ENCODE peak calls at places on chromosomes 5 and 9, in ten cellular contexts. M is body of pancreas; L is heart left ventricle; A is right cardiac atrium; Q is esophagus squamous epithelium; S is CD8-positive, alpha-beta T cell; O is fibroblast of lung; H is A673; Y is cardiac muscle cell; T is tibial artery. F is an unnamed sample.

GRCh38 chr9:125789196-125789595 is 42.0 kb downstream of the PBX3 start:
- DNase-seq in M (no peak), A (no peak), S (no peak), H (no peak), Q (no peak), Y (no peak), O (no peak), L (no peak), T (no peak), F (no peak)

GRCh38 chr5:146188358-146188757 is 5.9 kb upstream of the LARS1 start:
- DNase-seq in L (no peak), T (no peak), A (no peak), S (no peak), H (no peak), M (no peak), Q (no peak), Y (no peak), O (peak; percentile 80), F (no peak)

GRCh38 chr5:137486707-137487106 is 12.4 kb downstream of the SPOCK1 start:
- DNase-seq in S (no peak), M (no peak), A (peak; percentile 75), L (peak; percentile 71), Q (no peak), H (no peak), T (peak; percentile 75), Y (no peak), O (peak; percentile 98), F (no peak)

GRCh38 chr9:118829334-118829733 is 539.9 kb downstream of the BRINP1 start:
- DNase-seq in A (no peak), Y (peak; percentile 41), Q (no peak), S (no peak), T (no peak), H (no peak), L (no peak), O (peak; percentile 14), M (no peak), F (no peak)

GRCh38 chr9:133303266-133304157 is 28.5 kb upstream of the ABO start:
- DNase-seq in Y (no peak), T (no peak), Q (no peak), A (no peak), M (no peak), H (no peak), L (no peak), S (no peak), O (no peak), F (no peak)

GRCh38 chr9:70262948-70263347 is 4.2 kb downstream of the SMC5 start:
- DNase-seq in H (no peak), O (peak; percentile 10), A (no peak), M (no peak), Y (no peak), S (no peak), T (no peak), Q (no peak), L (no peak), F (no peak)

GRCh38 chr5:160021818-160022446 is 13.0 kb downstream of the TTC1 start:
- DNase-seq in S (peak; percentile 46), T (no peak), H (peak; percentile 74), Y (peak; percentile 74), Q (no peak), L (no peak), M (peak; percentile 50), O (peak; percentile 47), A (no peak), F (peak; percentile 65)

GRCh38 chr5:122142480-122142879 is 13.1 kb downstream of the ZNF474 start:
- DNase-seq in M (no peak), A (no peak), S (no peak), Y (no peak), Q (no peak), L (no peak), T (no peak), H (no peak), O (peak; percentile 94), F (no peak)

GRCh38 chr9:124215956-124216355 is 41.8 kb upstream of the NEK6 start:
- DNase-seq in Y (no peak), T (peak; percentile 35), Q (no peak), M (no peak), S (no peak), A (no peak), O (no peak), H (no peak), L (no peak), F (no peak)

GRCh38 chr5:96823900-96824351 is 16.2 kb upstream of the ERAP1 start:
- DNase-seq in M (no peak), Q (no peak), T (no peak), H (no peak), Y (no peak), A (no peak), O (peak; percentile 91), L (no peak), S (no peak), F (no peak)

GRCh38 chr5:111697215-111697614 is 59.8 kb downstream of the NREP start:
- DNase-seq in H (peak; percentile 41), O (peak; percentile 45), Y (peak; percentile 80), Q (no peak), S (no peak), M (no peak), L (no peak), A (no peak), T (no peak), F (peak; percentile 15)

GRCh38 chr5:124746916-124747769 is 704 bp upstream of the ZNF608 start:
- DNase-seq in L (peak; percentile 80), O (peak; percentile 93), S (no peak), Y (peak; percentile 96), T (peak; percentile 89), H (peak; percentile 84), Q (peak; percentile 28), M (peak; percentile 88), A (peak; percentile 90), F (peak; percentile 90)

GRCh38 chr9:34375901-34376595 is 650 bp downstream of the MYORG start:
- DNase-seq in M (peak; percentile 76), A (peak; percentile 80), Q (no peak), L (peak; percentile 68), H (peak; percentile 37), T (no peak), O (peak; percentile 38), S (peak; percentile 55), Y (peak; percentile 44), F (peak; percentile 55)
- H3K27ac ChIP-seq in M (peak overlapping the region; percentile 80), A (peak overlapping the region; percentile 28), Q (peak overlapping the region; percentile 85), L (peak overlapping the region; percentile 78), H (peak overlapping the region; percentile 60), T (peak overlapping the region; percentile 62), O (no peak overlapping the region), S (peak overlapping the region; percentile 9), Y (no peak overlapping the region), F (peak overlapping the region; percentile 69)

DNA sequence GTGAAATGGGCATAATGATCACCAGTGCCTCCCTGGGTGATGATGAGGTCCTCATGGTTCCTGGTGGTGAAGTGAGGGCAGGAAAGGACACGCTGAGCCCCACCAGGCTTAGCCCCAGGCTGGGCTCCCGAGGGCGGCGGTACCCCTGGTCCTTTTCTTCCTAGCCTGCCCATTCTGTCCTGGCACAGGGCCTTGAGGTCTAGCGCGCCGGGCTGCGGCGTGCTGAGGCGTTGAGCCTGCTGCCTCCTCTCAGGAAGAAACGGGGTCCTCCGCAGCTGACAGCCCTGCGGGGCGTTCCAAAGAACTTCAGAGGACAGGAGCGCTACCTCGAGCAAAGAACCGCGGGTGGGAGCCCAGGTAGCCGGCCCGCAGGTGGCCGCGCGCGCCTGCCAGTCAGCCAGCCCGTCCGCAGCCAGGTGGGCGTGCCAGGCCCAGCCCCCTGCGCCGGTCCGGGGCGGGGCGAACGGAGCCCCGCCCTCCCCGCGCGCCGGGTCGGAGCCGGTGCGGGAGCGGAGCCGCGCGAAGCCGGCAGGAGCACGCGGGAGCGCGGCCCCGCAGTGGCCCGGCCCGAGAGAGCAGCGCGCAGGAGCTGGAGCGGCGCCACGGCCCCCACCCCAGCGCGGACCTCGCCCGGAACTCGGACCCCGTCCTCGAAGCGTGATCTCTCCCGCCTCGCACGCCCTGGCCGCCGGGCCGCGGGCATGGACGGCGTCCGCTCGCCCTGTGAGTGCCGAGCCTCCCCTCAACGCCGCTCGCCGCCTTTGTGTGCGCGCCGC is at the start of gene WNK2:
- DNase-seq in Y (peak; percentile 67), T (no peak), S (peak; percentile 22), M (peak; percentile 73), A (peak; percentile 72), L (no peak), Q (no peak), O (no peak), H (peak; percentile 33), F (peak; percentile 47)
- H3K4me3 ChIP-seq in Y (peak within 1 kb of the TSS; percentile 51), T (peak within 1 kb of the TSS; percentile 50), S (peak within 1 kb of the TSS; percentile 52), M (no peak within 1 kb of the TSS), A (peak within 1 kb of the TSS; percentile 45), L (peak within 1 kb of the TSS; percentile 67), Q (peak within 1 kb of the TSS; percentile 78), O (no peak within 1 kb of the TSS), H (peak within 1 kb of the TSS; percentile 53), F (peak within 1 kb of the TSS; percentile 63)

DNA sequence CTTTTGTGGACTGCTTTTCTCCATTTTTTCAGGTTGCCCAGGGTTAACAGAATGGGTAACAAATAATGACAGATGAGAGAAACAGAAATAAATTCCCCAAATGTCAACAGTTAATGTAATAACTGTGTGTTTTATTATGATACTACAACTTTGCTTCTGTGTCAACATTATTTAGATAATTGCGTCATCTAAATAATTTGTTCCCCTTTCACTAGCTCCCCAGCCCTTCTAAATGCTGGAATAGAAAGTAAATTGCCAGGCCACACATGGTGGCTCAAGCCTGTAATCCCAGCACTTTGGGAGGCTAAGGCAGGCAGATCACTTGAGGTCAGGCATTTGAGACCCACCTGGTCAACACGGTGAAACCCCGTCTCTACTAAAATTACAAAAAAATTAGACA is 53.5 kb downstream of the RNF38 start:
- DNase-seq in H (no peak), Q (no peak), S (no peak), O (no peak), T (no peak), M (no peak), Y (no peak), A (no peak), L (no peak), F (no peak)
- H3K27ac ChIP-seq in H (no peak overlapping the region), Q (no peak overlapping the region), S (no peak overlapping the region), O (no peak overlapping the region), T (no peak overlapping the region), M (no peak overlapping the region), Y (no peak overlapping the region), A (no peak overlapping the region), L (no peak overlapping the region), F (no peak overlapping the region)

DNA sequence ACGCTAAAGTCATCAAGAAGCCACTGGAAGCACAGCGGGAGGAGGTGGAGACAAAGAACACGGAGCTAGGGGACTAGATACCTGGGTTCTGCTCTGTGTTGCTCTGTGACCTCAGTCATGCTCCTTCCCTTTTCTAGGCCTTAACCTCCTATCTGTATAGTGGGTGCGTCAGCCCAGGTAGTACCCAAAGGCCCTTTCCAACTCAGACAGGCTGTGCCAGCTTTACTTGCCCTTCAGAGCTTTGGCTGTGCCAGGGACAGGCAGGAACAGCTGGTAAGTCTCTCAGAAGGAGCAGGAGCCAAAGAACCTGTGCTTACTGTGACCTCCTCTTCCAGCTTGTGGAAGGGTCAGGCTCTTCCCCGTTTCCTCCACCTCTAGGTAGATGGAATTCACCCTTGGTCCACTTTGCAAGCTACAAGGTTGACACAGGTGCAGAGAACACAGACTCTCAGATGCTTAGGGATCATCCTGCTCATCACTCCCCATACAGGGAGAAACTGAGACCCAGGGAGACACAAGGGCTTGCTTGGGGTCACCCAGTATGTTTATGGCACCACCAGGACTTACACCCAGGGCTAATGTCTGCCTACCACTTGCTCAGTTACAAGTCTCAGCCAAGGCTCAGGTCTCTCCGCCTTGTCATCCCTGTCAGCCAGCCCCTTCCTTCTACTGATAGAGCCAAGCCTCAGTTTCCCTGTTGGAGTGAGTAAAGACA is 1.7 kb downstream of the CCDC69 start:
- DNase-seq in L (no peak), S (peak; percentile 34), M (peak; percentile 87), O (no peak), Q (no peak), A (no peak), H (no peak), Y (no peak), T (peak; percentile 31), F (no peak)
- H3K4me3 ChIP-seq in L (peak overlapping the region; percentile 81), S (peak overlapping the region; percentile 67), M (no peak overlapping the region), O (no peak overlapping the region), Q (peak overlapping the region; percentile 98), A (peak overlapping the region; percentile 88), H (no peak overlapping the region), Y (peak overlapping the region; percentile 72), T (peak overlapping the region; percentile 77), F (peak overlapping the region; percentile 69)

F was measured in heart right ventricle.